ENCODE peak calls at places on chromosomes 16 and 17, in five cellular contexts. Q is HFF-Myc, A is foreskin fibroblast, P is cardiac muscle cell, S is psoas muscle. F is an unnamed sample.

GRCh38 chr16:13829712-13830304 is 90.1 kb upstream of the ERCC4 start:
- DNase-seq in Q (no peak), A (no peak), P (no peak), S (no peak), F (no peak)

GRCh38 chr17:82281076-82281475 is 7.6 kb upstream of the CSNK1D start:
- DNase-seq in Q (no peak), A (no peak), P (no peak), S (no peak), F (no peak)

GRCh38 chr17:38333635-38334295 is 10.0 kb downstream of the GPR179 start:
- DNase-seq in Q (no peak), A (no peak), P (peak), S (peak), F (no peak)

GRCh38 chr17:43175213-43176118 is 4.5 kb downstream of the NBR1 start:
- DNase-seq in Q (peak), A (peak), P (peak), S (no peak), F (peak)

GRCh38 chr17:45976755-45977505 is 22.1 kb upstream of the STH start:
- DNase-seq in Q (no peak), A (no peak), P (peak), S (peak), F (peak)

GRCh38 chr17:4938670-4939553 is 934 bp downstream of the SLC25A11 start:
- DNase-seq in Q (no peak), A (no peak), P (no peak), S (peak), F (no peak)

GRCh38 chr16:27829975-27830374 is 233.5 kb downstream of the GSG1L start:
- DNase-seq in Q (no peak), A (no peak), P (no peak), S (no peak), F (no peak)

GRCh38 chr17:37743875-37744632 is 805 bp downstream of the HNF1B start:
- DNase-seq in Q (no peak), A (no peak), P (no peak), S (no peak), F (no peak)

GRCh38 chr16:24988593-24989338 is 26.4 kb downstream of the ARHGAP17 start:
- DNase-seq in Q (no peak), A (no peak), P (peak), S (no peak), F (no peak)

GRCh38 chr16:84258266-84258665 is 18.5 kb upstream of the KCNG4 start:
- DNase-seq in Q (no peak), A (no peak), P (no peak), S (no peak), F (no peak)

GRCh38 chr16:4902038-4902437 is 34.9 kb downstream of the PPL start:
- DNase-seq in Q (no peak), A (no peak), P (no peak), S (no peak), F (no peak)

GRCh38 chr17:71081666-71082065 is 912.3 kb downstream of the KCNJ2 start:
- DNase-seq in Q (no peak), A (no peak), P (no peak), S (no peak), F (no peak)

GRCh38 chr17:44204453-44204882 is 4.8 kb upstream of the ATXN7L3 start:
- DNase-seq in Q (no peak), A (peak), P (peak), S (no peak), F (no peak)

GRCh38 chr16:1534021-1535020 is 855 bp downstream of the TMEM204 start:
- DNase-seq in Q (no peak), A (no peak), P (no peak), S (peak), F (no peak)

GRCh38 chr16:351804-352520 is 561 bp downstream of the AXIN1 start:
- DNase-seq in Q (no peak), A (no peak), P (no peak), S (no peak), F (no peak)

GRCh38 chr17:75877752-75878173 is 618 bp downstream of the TRIM47 start:
- DNase-seq in Q (no peak), A (peak), P (peak), S (peak), F (no peak)

GRCh38 chr17:59851431-59852375 is 41.0 kb downstream of the TUBD1 start:
- DNase-seq in Q (peak), A (peak), P (peak), S (no peak), F (peak)

GRCh38 chr16:86195863-86196630 is 297.1 kb downstream of the IRF8 start:
- DNase-seq in Q (no peak), A (no peak), P (peak), S (no peak), F (no peak)

GRCh38 chr16:66115373-66115772 is 251.1 kb upstream of the CDH5 start:
- DNase-seq in Q (no peak), A (no peak), P (no peak), S (no peak), F (no peak)

GRCh38 chr17:6506679-6507231 is 49.6 kb downstream of the PITPNM3 start:
- DNase-seq in Q (no peak), A (no peak), P (peak), S (no peak), F (no peak)

GRCh38 chr17:72539981-72540897 is 419.4 kb downstream of the SOX9 start:
- DNase-seq in Q (no peak), A (peak), P (peak), S (peak), F (no peak)

GRCh38 chr16:3461120-3461519 is 17.6 kb downstream of the NAA60 start:
- DNase-seq in Q (no peak), A (no peak), P (no peak), S (no peak), F (no peak)

GRCh38 chr17:61485067-61485775 is 33.0 kb downstream of the TBX4 start:
- DNase-seq in Q (no peak), A (no peak), P (no peak), S (no peak), F (no peak)

GRCh38 chr16:50154369-50154947 is 1.4 kb downstream of the TENT4B start:
- DNase-seq in Q (no peak), A (no peak), P (peak), S (no peak), F (no peak)

GRCh38 chr17:42133461-42134041 is 10.9 kb downstream of the HSPB9 start:
- DNase-seq in Q (no peak), A (no peak), P (no peak), S (no peak), F (no peak)

GRCh38 chr17:19714542-19715411 is 1.6 kb downstream of the SLC47A2 start:
- DNase-seq in Q (no peak), A (no peak), P (no peak), S (peak), F (no peak)

GRCh38 chr16:68999114-68999513 is 106.3 kb upstream of the HAS3 start:
- DNase-seq in Q (no peak), A (no peak), P (no peak), S (no peak), F (no peak)

GRCh38 chr17:64256913-64257807 is 5.9 kb downstream of the TEX2 start:
- DNase-seq in Q (no peak), A (no peak), P (peak), S (no peak), F (no peak)

GRCh38 chr16:73846292-73846849 is 450.2 kb upstream of the PSMD7 start:
- DNase-seq in Q (no peak), A (no peak), P (no peak), S (no peak), F (no peak)

GRCh38 chr17:81291662-81292061 is 3.4 kb downstream of the SLC38A10 start:
- DNase-seq in Q (no peak), A (no peak), P (peak), S (peak), F (no peak)

GRCh38 chr16:84616515-84616914 is 1.4 kb downstream of the COTL1 start:
- DNase-seq in Q (no peak), A (no peak), P (no peak), S (no peak), F (no peak)

GRCh38 chr17:69967910-69968411 is 107.1 kb upstream of the KCNJ16 start:
- DNase-seq in Q (peak), A (peak), P (peak), S (no peak), F (peak)

GRCh38 chr17:9032583-9032982 is 11.3 kb downstream of the NTN1 start:
- DNase-seq in Q (no peak), A (no peak), P (no peak), S (no peak), F (no peak)

GRCh38 chr17:13600475-13601316 is 1.0 kb downstream of the HS3ST3A1 start:
- DNase-seq in Q (no peak), A (peak), P (peak), S (no peak), F (no peak)

GRCh38 chr16:23324727-23325126 is 22.6 kb downstream of the SCNN1B start:
- DNase-seq in Q (no peak), A (no peak), P (no peak), S (no peak), F (no peak)

GRCh38 chr16:25692307-25692706 is 548 bp downstream of the HS3ST4 start:
- DNase-seq in Q (no peak), A (no peak), P (no peak), S (no peak), F (no peak)

GRCh38 chr16:28865722-28866453 is 2.2 kb downstream of the SH2B1 start:
- DNase-seq in Q (no peak), A (no peak), P (no peak), S (no peak), F (no peak)

GRCh38 chr16:53925011-53925410 is 221.1 kb downstream of the FTO start:
- DNase-seq in Q (no peak), A (no peak), P (peak), S (no peak), F (no peak)

F was measured in non-pigmented ciliary epithelial cell.